ENCODE peak calls at places on chromosome 14, in ten cellular contexts. One of them, this sample, is unnamed.

GRCh38 chr14:23494223-23494622 is 24.7 kb downstream of the NGDN start:
- DNase-seq in HFFc6: peak
- DNase-seq in NCI-H1092: no peak
- DNase-seq in GM12878: no peak
- DNase-seq in HTR-8/SVneo: no peak
- DNase-seq in ACHN: no peak
- DNase-seq in stimulated activated CD4-positive, alpha-beta T cell treated with anti-CD3 and anti-CD28 coated beads, Interleukin-1b, Interleukin-23, amount 100 ng/mL, for 24 hours: no peak
- DNase-seq in breast epithelium: no peak
- DNase-seq in RWPE1: no peak
- DNase-seq in choroid plexus epithelial cell: peak
- DNase-seq in this sample: no peak

GRCh38 chr14:99609245-99610117 is 5.5 kb upstream of the CCDC85C start:
- DNase-seq in NCI-H1092: no peak
- DNase-seq in RWPE1: no peak
- DNase-seq in stimulated activated CD4-positive, alpha-beta T cell treated with anti-CD3 and anti-CD28 coated beads, Interleukin-1b, Interleukin-23, amount 100 ng/mL, for 24 hours: no peak
- DNase-seq in ACHN: no peak
- DNase-seq in breast epithelium: no peak
- DNase-seq in choroid plexus epithelial cell: no peak
- DNase-seq in HTR-8/SVneo: no peak
- DNase-seq in HFFc6: no peak
- DNase-seq in GM12878: no peak
- DNase-seq in this sample: no peak

GRCh38 chr14:88821888-88822287 is 2.6 kb upstream of the TTC8 start:
- DNase-seq in RWPE1: no peak
- DNase-seq in stimulated activated CD4-positive, alpha-beta T cell treated with anti-CD3 and anti-CD28 coated beads, Interleukin-1b, Interleukin-23, amount 100 ng/mL, for 24 hours: no peak
- DNase-seq in NCI-H1092: no peak
- DNase-seq in choroid plexus epithelial cell: no peak
- DNase-seq in HTR-8/SVneo: no peak
- DNase-seq in ACHN: no peak
- DNase-seq in GM12878: no peak
- DNase-seq in HFFc6: no peak
- DNase-seq in breast epithelium: no peak
- DNase-seq in this sample: no peak

GRCh38 chr14:24721772-24722171 is 87.8 kb upstream of the GZMB start:
- DNase-seq in RWPE1: no peak
- DNase-seq in GM12878: no peak
- DNase-seq in HTR-8/SVneo: no peak
- DNase-seq in choroid plexus epithelial cell: no peak
- DNase-seq in NCI-H1092: no peak
- DNase-seq in stimulated activated CD4-positive, alpha-beta T cell treated with anti-CD3 and anti-CD28 coated beads, Interleukin-1b, Interleukin-23, amount 100 ng/mL, for 24 hours: no peak
- DNase-seq in HFFc6: no peak
- DNase-seq in ACHN: no peak
- DNase-seq in breast epithelium: no peak
- DNase-seq in this sample: no peak

GRCh38 chr14:29799718-29800117 is 127.9 kb downstream of the PRKD1 start:
- DNase-seq in RWPE1: no peak
- DNase-seq in choroid plexus epithelial cell: peak
- DNase-seq in NCI-H1092: no peak
- DNase-seq in GM12878: peak
- DNase-seq in HFFc6: no peak
- DNase-seq in ACHN: no peak
- DNase-seq in breast epithelium: no peak
- DNase-seq in HTR-8/SVneo: no peak
- DNase-seq in stimulated activated CD4-positive, alpha-beta T cell treated with anti-CD3 and anti-CD28 coated beads, Interleukin-1b, Interleukin-23, amount 100 ng/mL, for 24 hours: no peak
- DNase-seq in this sample: no peak

GRCh38 chr14:90778468-90779255 is 37.6 kb downstream of the TTC7B start:
- DNase-seq in GM12878: no peak
- DNase-seq in NCI-H1092: peak
- DNase-seq in ACHN: no peak
- DNase-seq in choroid plexus epithelial cell: no peak
- DNase-seq in breast epithelium: no peak
- DNase-seq in HFFc6: no peak
- DNase-seq in RWPE1: no peak
- DNase-seq in HTR-8/SVneo: no peak
- DNase-seq in stimulated activated CD4-positive, alpha-beta T cell treated with anti-CD3 and anti-CD28 coated beads, Interleukin-1b, Interleukin-23, amount 100 ng/mL, for 24 hours: no peak
- DNase-seq in this sample: no peak

GRCh38 chr14:105938959-105939358 is 412.6 kb downstream of the TMEM121 start:
- DNase-seq in HFFc6: no peak
- DNase-seq in ACHN: no peak
- DNase-seq in GM12878: no peak
- DNase-seq in RWPE1: no peak
- DNase-seq in stimulated activated CD4-positive, alpha-beta T cell treated with anti-CD3 and anti-CD28 coated beads, Interleukin-1b, Interleukin-23, amount 100 ng/mL, for 24 hours: no peak
- DNase-seq in breast epithelium: no peak
- DNase-seq in choroid plexus epithelial cell: no peak
- DNase-seq in NCI-H1092: no peak
- DNase-seq in HTR-8/SVneo: no peak
- DNase-seq in this sample: no peak

GRCh38 chr14:29805415-29806123 is 122.1 kb downstream of the PRKD1 start:
- DNase-seq in HTR-8/SVneo: peak
- DNase-seq in GM12878: no peak
- DNase-seq in breast epithelium: no peak
- DNase-seq in choroid plexus epithelial cell: peak
- DNase-seq in HFFc6: peak
- DNase-seq in ACHN: peak
- DNase-seq in stimulated activated CD4-positive, alpha-beta T cell treated with anti-CD3 and anti-CD28 coated beads, Interleukin-1b, Interleukin-23, amount 100 ng/mL, for 24 hours: no peak
- DNase-seq in NCI-H1092: peak
- DNase-seq in RWPE1: peak
- DNase-seq in this sample: no peak

GRCh38 chr14:52351191-52351560 is 37.1 kb downstream of the PTGER2 start:
- DNase-seq in breast epithelium: no peak
- DNase-seq in GM12878: no peak
- DNase-seq in HFFc6: peak
- DNase-seq in ACHN: peak
- DNase-seq in RWPE1: no peak
- DNase-seq in HTR-8/SVneo: no peak
- DNase-seq in choroid plexus epithelial cell: peak
- DNase-seq in stimulated activated CD4-positive, alpha-beta T cell treated with anti-CD3 and anti-CD28 coated beads, Interleukin-1b, Interleukin-23, amount 100 ng/mL, for 24 hours: no peak
- DNase-seq in NCI-H1092: no peak
- DNase-seq in this sample: no peak

GRCh38 chr14:71116206-71117122 is 209.2 kb downstream of the PCNX1 start:
- DNase-seq in NCI-H1092: no peak
- DNase-seq in HFFc6: no peak
- DNase-seq in choroid plexus epithelial cell: no peak
- DNase-seq in GM12878: peak
- DNase-seq in stimulated activated CD4-positive, alpha-beta T cell treated with anti-CD3 and anti-CD28 coated beads, Interleukin-1b, Interleukin-23, amount 100 ng/mL, for 24 hours: no peak
- DNase-seq in ACHN: no peak
- DNase-seq in HTR-8/SVneo: no peak
- DNase-seq in breast epithelium: no peak
- DNase-seq in RWPE1: no peak
- DNase-seq in this sample: peak

GRCh38 chr14:39229222-39229543 is 4.5 kb upstream of the MIA2 start:
- DNase-seq in GM12878: no peak
- DNase-seq in RWPE1: no peak
- DNase-seq in HFFc6: no peak
- DNase-seq in HTR-8/SVneo: no peak
- DNase-seq in stimulated activated CD4-positive, alpha-beta T cell treated with anti-CD3 and anti-CD28 coated beads, Interleukin-1b, Interleukin-23, amount 100 ng/mL, for 24 hours: peak
- DNase-seq in ACHN: no peak
- DNase-seq in breast epithelium: no peak
- DNase-seq in NCI-H1092: no peak
- DNase-seq in choroid plexus epithelial cell: no peak
- DNase-seq in this sample: peak

GRCh38 chr14:98494582-98494981 is 777.4 kb downstream of the BCL11B start:
- DNase-seq in ACHN: no peak
- DNase-seq in GM12878: no peak
- DNase-seq in breast epithelium: no peak
- DNase-seq in RWPE1: peak
- DNase-seq in choroid plexus epithelial cell: no peak
- DNase-seq in stimulated activated CD4-positive, alpha-beta T cell treated with anti-CD3 and anti-CD28 coated beads, Interleukin-1b, Interleukin-23, amount 100 ng/mL, for 24 hours: no peak
- DNase-seq in HFFc6: no peak
- DNase-seq in HTR-8/SVneo: no peak
- DNase-seq in NCI-H1092: no peak
- DNase-seq in this sample: no peak

GRCh38 chr14:101963052-101963451 is 1.3 kb upstream of the DYNC1H1 start:
- DNase-seq in GM12878: no peak
- DNase-seq in breast epithelium: peak
- DNase-seq in HFFc6: no peak
- DNase-seq in stimulated activated CD4-positive, alpha-beta T cell treated with anti-CD3 and anti-CD28 coated beads, Interleukin-1b, Interleukin-23, amount 100 ng/mL, for 24 hours: no peak
- DNase-seq in ACHN: no peak
- DNase-seq in NCI-H1092: no peak
- DNase-seq in choroid plexus epithelial cell: no peak
- DNase-seq in RWPE1: no peak
- DNase-seq in HTR-8/SVneo: no peak
- DNase-seq in this sample: no peak

GRCh38 chr14:68637106-68638021 is 155.5 kb downstream of the ZFP36L1 start:
- DNase-seq in stimulated activated CD4-positive, alpha-beta T cell treated with anti-CD3 and anti-CD28 coated beads, Interleukin-1b, Interleukin-23, amount 100 ng/mL, for 24 hours: no peak
- DNase-seq in breast epithelium: no peak
- DNase-seq in choroid plexus epithelial cell: peak
- DNase-seq in HTR-8/SVneo: no peak
- DNase-seq in NCI-H1092: no peak
- DNase-seq in HFFc6: peak
- DNase-seq in GM12878: no peak
- DNase-seq in ACHN: no peak
- DNase-seq in RWPE1: no peak
- DNase-seq in this sample: no peak

GRCh38 chr14:52112336-52113018 is 43.6 kb upstream of the NID2 start:
- DNase-seq in HTR-8/SVneo: no peak
- DNase-seq in NCI-H1092: no peak
- DNase-seq in breast epithelium: no peak
- DNase-seq in stimulated activated CD4-positive, alpha-beta T cell treated with anti-CD3 and anti-CD28 coated beads, Interleukin-1b, Interleukin-23, amount 100 ng/mL, for 24 hours: no peak
- DNase-seq in choroid plexus epithelial cell: peak
- DNase-seq in GM12878: no peak
- DNase-seq in ACHN: no peak
- DNase-seq in HFFc6: peak
- DNase-seq in RWPE1: no peak
- DNase-seq in this sample: no peak

GRCh38 chr14:61537567-61538463 is 157.5 kb upstream of the HIF1A start:
- DNase-seq in RWPE1: peak
- DNase-seq in HTR-8/SVneo: peak
- DNase-seq in choroid plexus epithelial cell: peak
- DNase-seq in ACHN: peak
- DNase-seq in GM12878: no peak
- DNase-seq in breast epithelium: no peak
- DNase-seq in NCI-H1092: no peak
- DNase-seq in HFFc6: peak
- DNase-seq in stimulated activated CD4-positive, alpha-beta T cell treated with anti-CD3 and anti-CD28 coated beads, Interleukin-1b, Interleukin-23, amount 100 ng/mL, for 24 hours: peak
- DNase-seq in this sample: no peak

GRCh38 chr14:73272393-73272792 is 35.1 kb downstream of the PAPLN start:
- DNase-seq in choroid plexus epithelial cell: no peak
- DNase-seq in stimulated activated CD4-positive, alpha-beta T cell treated with anti-CD3 and anti-CD28 coated beads, Interleukin-1b, Interleukin-23, amount 100 ng/mL, for 24 hours: no peak
- DNase-seq in breast epithelium: no peak
- DNase-seq in HFFc6: no peak
- DNase-seq in RWPE1: no peak
- DNase-seq in NCI-H1092: no peak
- DNase-seq in GM12878: no peak
- DNase-seq in ACHN: no peak
- DNase-seq in HTR-8/SVneo: no peak
- DNase-seq in this sample: no peak

GRCh38 chr14:53701108-53701875 is 255.3 kb downstream of the BMP4 start:
- DNase-seq in GM12878: peak
- DNase-seq in NCI-H1092: no peak
- DNase-seq in HFFc6: no peak
- DNase-seq in HTR-8/SVneo: no peak
- DNase-seq in ACHN: no peak
- DNase-seq in choroid plexus epithelial cell: no peak
- DNase-seq in RWPE1: no peak
- DNase-seq in stimulated activated CD4-positive, alpha-beta T cell treated with anti-CD3 and anti-CD28 coated beads, Interleukin-1b, Interleukin-23, amount 100 ng/mL, for 24 hours: no peak
- DNase-seq in breast epithelium: no peak
- DNase-seq in this sample: no peak

GRCh38 chr14:50830044-50830931 is 674 bp downstream of the NIN start:
- DNase-seq in stimulated activated CD4-positive, alpha-beta T cell treated with anti-CD3 and anti-CD28 coated beads, Interleukin-1b, Interleukin-23, amount 100 ng/mL, for 24 hours: peak
- DNase-seq in choroid plexus epithelial cell: peak
- DNase-seq in RWPE1: peak
- DNase-seq in ACHN: peak
- DNase-seq in HTR-8/SVneo: peak
- DNase-seq in GM12878: peak
- DNase-seq in NCI-H1092: peak
- DNase-seq in breast epithelium: peak
- DNase-seq in HFFc6: no peak
- DNase-seq in this sample: no peak

GRCh38 chr14:30991408-30991807 is 34.0 kb upstream of the AP4S1 start:
- DNase-seq in ACHN: no peak
- DNase-seq in breast epithelium: no peak
- DNase-seq in HFFc6: no peak
- DNase-seq in GM12878: no peak
- DNase-seq in choroid plexus epithelial cell: no peak
- DNase-seq in stimulated activated CD4-positive, alpha-beta T cell treated with anti-CD3 and anti-CD28 coated beads, Interleukin-1b, Interleukin-23, amount 100 ng/mL, for 24 hours: no peak
- DNase-seq in HTR-8/SVneo: no peak
- DNase-seq in NCI-H1092: no peak
- DNase-seq in RWPE1: no peak
- DNase-seq in this sample: no peak

GRCh38 chr14:89465894-89466293 is 48.9 kb upstream of the FOXN3 start:
- DNase-seq in breast epithelium: no peak
- DNase-seq in GM12878: no peak
- DNase-seq in HTR-8/SVneo: no peak
- DNase-seq in stimulated activated CD4-positive, alpha-beta T cell treated with anti-CD3 and anti-CD28 coated beads, Interleukin-1b, Interleukin-23, amount 100 ng/mL, for 24 hours: no peak
- DNase-seq in RWPE1: no peak
- DNase-seq in HFFc6: no peak
- DNase-seq in ACHN: no peak
- DNase-seq in NCI-H1092: no peak
- DNase-seq in choroid plexus epithelial cell: no peak
- DNase-seq in this sample: no peak

GRCh38 chr14:55065411-55065810 is 14.0 kb downstream of the MAPK1IP1L start:
- DNase-seq in stimulated activated CD4-positive, alpha-beta T cell treated with anti-CD3 and anti-CD28 coated beads, Interleukin-1b, Interleukin-23, amount 100 ng/mL, for 24 hours: no peak
- DNase-seq in breast epithelium: no peak
- DNase-seq in NCI-H1092: no peak
- DNase-seq in HFFc6: no peak
- DNase-seq in ACHN: no peak
- DNase-seq in choroid plexus epithelial cell: no peak
- DNase-seq in RWPE1: no peak
- DNase-seq in GM12878: no peak
- DNase-seq in HTR-8/SVneo: no peak
- DNase-seq in this sample: no peak

GRCh38 chr14:103870144-103870876 is 22.9 kb upstream of the PPP1R13B start:
- DNase-seq in NCI-H1092: no peak
- DNase-seq in stimulated activated CD4-positive, alpha-beta T cell treated with anti-CD3 and anti-CD28 coated beads, Interleukin-1b, Interleukin-23, amount 100 ng/mL, for 24 hours: no peak
- DNase-seq in HTR-8/SVneo: no peak
- DNase-seq in GM12878: no peak
- DNase-seq in HFFc6: no peak
- DNase-seq in RWPE1: no peak
- DNase-seq in breast epithelium: no peak
- DNase-seq in choroid plexus epithelial cell: no peak
- DNase-seq in ACHN: no peak
- DNase-seq in this sample: no peak

GRCh38 chr14:63986789-63987533 is 134.2 kb downstream of the SYNE2 start:
- DNase-seq in NCI-H1092: no peak
- DNase-seq in GM12878: no peak
- DNase-seq in HFFc6: peak
- DNase-seq in RWPE1: peak
- DNase-seq in choroid plexus epithelial cell: peak
- DNase-seq in stimulated activated CD4-positive, alpha-beta T cell treated with anti-CD3 and anti-CD28 coated beads, Interleukin-1b, Interleukin-23, amount 100 ng/mL, for 24 hours: no peak
- DNase-seq in HTR-8/SVneo: peak
- DNase-seq in breast epithelium: no peak
- DNase-seq in ACHN: peak
- DNase-seq in this sample: no peak

GRCh38 chr14:45198551-45198950 is 54.5 kb downstream of the MIS18BP1 start:
- DNase-seq in stimulated activated CD4-positive, alpha-beta T cell treated with anti-CD3 and anti-CD28 coated beads, Interleukin-1b, Interleukin-23, amount 100 ng/mL, for 24 hours: no peak
- DNase-seq in GM12878: no peak
- DNase-seq in RWPE1: peak
- DNase-seq in choroid plexus epithelial cell: peak
- DNase-seq in HFFc6: no peak
- DNase-seq in NCI-H1092: no peak
- DNase-seq in HTR-8/SVneo: no peak
- DNase-seq in breast epithelium: no peak
- DNase-seq in ACHN: no peak
- DNase-seq in this sample: no peak

GRCh38 chr14:97407701-97408407 is 610.7 kb downstream of the VRK1 start:
- DNase-seq in GM12878: no peak
- DNase-seq in choroid plexus epithelial cell: no peak
- DNase-seq in breast epithelium: no peak
- DNase-seq in ACHN: no peak
- DNase-seq in HTR-8/SVneo: no peak
- DNase-seq in stimulated activated CD4-positive, alpha-beta T cell treated with anti-CD3 and anti-CD28 coated beads, Interleukin-1b, Interleukin-23, amount 100 ng/mL, for 24 hours: no peak
- DNase-seq in RWPE1: no peak
- DNase-seq in HFFc6: no peak
- DNase-seq in NCI-H1092: no peak
- DNase-seq in this sample: no peak

GRCh38 chr14:71590131-71590530 is 342.1 kb upstream of the RGS6 start:
- DNase-seq in stimulated activated CD4-positive, alpha-beta T cell treated with anti-CD3 and anti-CD28 coated beads, Interleukin-1b, Interleukin-23, amount 100 ng/mL, for 24 hours: no peak
- DNase-seq in RWPE1: no peak
- DNase-seq in HFFc6: no peak
- DNase-seq in GM12878: no peak
- DNase-seq in HTR-8/SVneo: no peak
- DNase-seq in ACHN: no peak
- DNase-seq in breast epithelium: no peak
- DNase-seq in choroid plexus epithelial cell: no peak
- DNase-seq in NCI-H1092: no peak
- DNase-seq in this sample: no peak

GRCh38 chr14:50311337-50311973 is 574 bp downstream of the L2HGDH start:
- DNase-seq in RWPE1: peak
- DNase-seq in stimulated activated CD4-positive, alpha-beta T cell treated with anti-CD3 and anti-CD28 coated beads, Interleukin-1b, Interleukin-23, amount 100 ng/mL, for 24 hours: no peak
- DNase-seq in NCI-H1092: no peak
- DNase-seq in GM12878: no peak
- DNase-seq in choroid plexus epithelial cell: peak
- DNase-seq in HTR-8/SVneo: peak
- DNase-seq in breast epithelium: no peak
- DNase-seq in ACHN: no peak
- DNase-seq in HFFc6: no peak
- DNase-seq in this sample: no peak